ENCODE peak calls at places on chromosomes 3 and 15, in ten cellular contexts. M is spleen, L is transverse colon, P is prostate gland, I is IMR-90, S is HepG2, C is lower leg skin, U is uterus, T is A549, A is right lobe of liver. W is an unnamed sample.

GRCh38 chr15:57916695-57917094 is 148.8 kb downstream of the ALDH1A2 start:
- DNase-seq in M (no peak), L (no peak), P (no peak), I (no peak), S (no peak), C (no peak), U (no peak), T (no peak), A (no peak), W (no peak)

GRCh38 chr15:41284425-41285177 is 47.8 kb downstream of the OIP5 start:
- DNase-seq in M (no peak), L (no peak), P (peak; percentile 16), I (no peak), S (peak; percentile 32), C (peak; percentile 75), U (no peak), T (peak; percentile 7), A (no peak), W (peak; percentile 32)

GRCh38 chr15:74468341-74469032 is 7.5 kb upstream of the UBL7 start:
- DNase-seq in M (no peak), L (no peak), P (no peak), I (no peak), S (no peak), C (peak; percentile 0), U (no peak), T (no peak), A (no peak), W (no peak)

GRCh38 chr3:127754411-127755304 is 67.7 kb downstream of the MGLL start:
- DNase-seq in M (peak; percentile 72), L (no peak), P (no peak), I (no peak), S (no peak), C (no peak), U (no peak), T (no peak), A (peak; percentile 51), W (no peak)

GRCh38 chr3:123525433-123525832 is 59.4 kb downstream of the HACD2 start:
- DNase-seq in M (no peak), L (no peak), P (no peak), I (no peak), S (no peak), C (no peak), U (no peak), T (no peak), A (no peak), W (no peak)

GRCh38 chr15:69060744-69061143 is 46.2 kb downstream of the NOX5 start:
- DNase-seq in M (no peak), L (no peak), P (no peak), I (no peak), S (no peak), C (no peak), U (no peak), T (no peak), A (no peak), W (no peak)

GRCh38 chr3:130242850-130243569 is 102.5 kb upstream of the COL6A5 start:
- DNase-seq in M (no peak), L (no peak), P (no peak), I (peak; percentile 10), S (peak; percentile 9), C (no peak), U (no peak), T (no peak), A (no peak), W (no peak)

GRCh38 chr15:75923756-75924155 is 20.1 kb downstream of the FBXO22 start:
- DNase-seq in M (no peak), L (no peak), P (no peak), I (no peak), S (no peak), C (no peak), U (no peak), T (no peak), A (no peak), W (no peak)

GRCh38 chr3:11059090-11059798 is 66.7 kb downstream of the SLC6A1 start:
- DNase-seq in M (no peak), L (peak; percentile 34), P (peak; percentile 50), I (peak; percentile 70), S (peak; percentile 39), C (peak; percentile 82), U (peak; percentile 50), T (peak; percentile 69), A (no peak), W (peak; percentile 12)

GRCh38 chr15:44068346-44068745 is 126.7 kb downstream of the FRMD5 start:
- DNase-seq in M (no peak), L (no peak), P (no peak), I (no peak), S (no peak), C (no peak), U (no peak), T (no peak), A (no peak), W (no peak)

GRCh38 chr15:39874890-39875549 is 45.0 kb downstream of the GPR176 start:
- DNase-seq in M (no peak), L (peak; percentile 35), P (no peak), I (no peak), S (peak; percentile 17), C (no peak), U (no peak), T (peak; percentile 11), A (no peak), W (no peak)

GRCh38 chr3:100992086-100993033 is 861 bp downstream of the ABI3BP start:
- DNase-seq in M (no peak), L (peak; percentile 13), P (peak; percentile 19), I (peak; percentile 55), S (no peak), C (no peak), U (no peak), T (no peak), A (no peak), W (no peak)

GRCh38 chr3:170359178-170359704 is 1.7 kb downstream of the SKIL start:
- DNase-seq in M (no peak), L (no peak), P (no peak), I (no peak), S (no peak), C (no peak), U (no peak), T (no peak), A (no peak), W (no peak)

GRCh38 chr3:170357920-170358854 is 672 bp downstream of the SKIL start:
- DNase-seq in M (peak; percentile 95), L (peak; percentile 88), P (peak; percentile 61), I (peak; percentile 59), S (peak; percentile 48), C (peak; percentile 96), U (peak; percentile 85), T (peak; percentile 76), A (peak; percentile 86), W (peak; percentile 47)

GRCh38 chr3:170356596-170357175 is 829 bp upstream of the SKIL start:
- DNase-seq in M (peak; percentile 96), L (peak; percentile 89), P (peak; percentile 83), I (peak; percentile 74), S (peak; percentile 83), C (peak; percentile 96), U (peak; percentile 87), T (peak; percentile 62), A (peak; percentile 92), W (peak; percentile 41)

GRCh38 chr3:170355738-170356595 is 1.5 kb upstream of the SKIL start:
- DNase-seq in M (peak; percentile 83), L (peak; percentile 56), P (peak; percentile 15), I (peak; percentile 54), S (no peak), C (no peak), U (peak; percentile 55), T (no peak), A (no peak), W (no peak)

GRCh38 chr3:170357176-170357919 is at the start of gene SKIL:
- DNase-seq in M (peak; percentile 100), L (peak; percentile 98), P (peak; percentile 97), I (peak; percentile 96), S (peak; percentile 82), C (peak; percentile 99), U (peak; percentile 98), T (peak; percentile 80), A (peak; percentile 98), W (peak; percentile 95)
- TF ChIP-seq POLR2A in M (no peak), L (peak; percentile 72), P (peak; percentile 94), I (peak; percentile 95), S (peak; percentile 49), C (peak; percentile 19), U (peak; percentile 68), T (peak; percentile 74), A (peak; percentile 92), W (peak; percentile 93)

GRCh38 chr3:62873672-62874397 is 1.4 kb downstream of the CADPS start:
- DNase-seq in M (peak; percentile 67), L (peak; percentile 59), P (peak; percentile 24), I (no peak), S (no peak), C (no peak), U (no peak), T (peak; percentile 10), A (no peak), W (no peak)
- TF ChIP-seq CTCF in M (no peak), L (peak; percentile 67), P (no peak), I (no peak), S (peak; percentile 51), C (no peak), U (no peak), T (peak; percentile 21), A (no peak), W (no peak)

DNA sequence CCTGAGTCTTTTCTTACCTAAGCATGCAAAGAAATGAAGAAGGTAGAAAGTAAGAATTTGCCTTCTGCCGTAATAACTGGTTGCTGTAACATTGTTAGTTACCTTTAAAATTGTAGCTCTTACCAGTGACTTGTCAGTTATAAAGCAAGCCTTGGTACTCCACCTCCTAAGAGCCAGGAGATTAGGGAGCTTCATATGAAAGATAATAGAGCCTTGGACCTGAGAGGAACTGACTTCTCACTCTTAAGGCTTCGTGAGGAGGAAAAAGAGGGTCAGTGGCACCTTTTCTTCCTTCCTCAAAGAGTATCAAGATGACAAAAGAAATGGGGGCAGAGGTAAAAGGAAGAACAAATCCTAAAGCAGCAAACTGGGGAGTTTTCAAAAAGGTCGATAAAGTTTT is 847.2 kb upstream of the ALCAM start:
- DNase-seq in M (no peak), L (no peak), P (no peak), I (no peak), S (no peak), C (no peak), U (no peak), T (no peak), A (no peak), W (no peak)
- H3K4me3 ChIP-seq in M (no peak overlapping the region), L (no peak overlapping the region), P (no peak overlapping the region), I (no peak overlapping the region), S (no peak overlapping the region), C (no peak overlapping the region), U (no peak overlapping the region), T (no peak overlapping the region), A (no peak overlapping the region), W (no peak overlapping the region)

GRCh38 chr3:153640689-153641308 is 478.8 kb downstream of the RAP2B start:
- DNase-seq in M (no peak), L (peak; percentile 85), P (no peak), I (no peak), S (no peak), C (no peak), U (no peak), T (no peak), A (no peak), W (no peak)

GRCh38 chr3:153639634-153640033 is 477.6 kb downstream of the RAP2B start:
- DNase-seq in M (no peak), L (no peak), P (no peak), I (no peak), S (no peak), C (no peak), U (no peak), T (no peak), A (no peak), W (no peak)

DNA sequence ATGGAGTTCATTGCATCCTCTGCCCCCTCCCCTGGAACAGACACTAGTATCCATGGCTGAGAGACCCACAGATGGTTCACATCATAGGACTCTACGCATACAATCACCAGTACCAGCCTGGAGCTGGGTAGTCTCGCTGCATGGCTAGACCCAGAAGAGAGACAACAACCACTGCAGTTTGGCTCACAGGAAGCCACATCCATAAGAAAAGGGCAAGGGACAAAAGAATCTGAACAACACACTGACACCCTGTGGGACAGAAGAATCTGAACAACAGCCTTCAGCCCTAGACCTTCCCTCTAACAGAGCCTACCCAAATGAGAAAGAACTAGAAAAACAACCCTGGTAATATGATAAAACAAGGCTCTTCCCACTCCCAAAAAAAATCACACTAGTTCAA is 479.3 kb downstream of the RAP2B start:
- DNase-seq in M (no peak), L (no peak), P (no peak), I (no peak), S (no peak), C (no peak), U (no peak), T (no peak), A (no peak), W (no peak)
- TF ChIP-seq POLR2A in M (no peak), L (no peak), P (no peak), I (no peak), S (no peak), C (no peak), U (no peak), T (no peak), A (no peak), W (no peak)

W was measured in gastrocnemius medialis.